ENCODE peak calls at places on chromosomes 5 and 9, in eight cellular contexts. J is psoas muscle, P is uterus, W is GM23248, U is left ventricle myocardium inferior, G is fibroblast of lung, T is body of pancreas, Z is Peyer's patch. R is an unnamed sample.

GRCh38 chr5:90546216-90546837 is 12.3 kb upstream of the ADGRV1 start:
- DNase-seq in T (no peak), U (no peak), P (no peak), Z (no peak), G (no peak), J (no peak), W (peak; percentile 28), R (no peak)

GRCh38 chr5:172952034-172952511 is 7.2 kb upstream of the RPL26L1 start:
- DNase-seq in J (no peak), Z (no peak), U (no peak), T (no peak), P (no peak), G (no peak), W (peak; percentile 73), R (no peak)

GRCh38 chr9:91714020-91714721 is 235.9 kb downstream of the ROR2 start:
- DNase-seq in Z (peak; percentile 74), J (peak; percentile 51), U (peak; percentile 45), G (peak; percentile 79), P (peak; percentile 79), T (peak; percentile 78), W (peak; percentile 73), R (peak; percentile 95)

GRCh38 chr5:127858116-127858784 is 155.1 kb downstream of the CCDC192 start:
- DNase-seq in Z (no peak), W (no peak), P (no peak), J (no peak), G (no peak), T (no peak), U (no peak), R (peak; percentile 16)

GRCh38 chr5:128358826-128359225 is 179.2 kb downstream of the FBN2 start:
- DNase-seq in T (no peak), J (no peak), W (peak; percentile 43), Z (no peak), U (no peak), G (peak; percentile 29), P (no peak), R (no peak)

GRCh38 chr9:78397045-78397843 is 100.3 kb downstream of the PSAT1 start:
- DNase-seq in W (no peak), T (no peak), U (no peak), Z (no peak), P (no peak), J (no peak), G (no peak), R (no peak)

GRCh38 chr9:22129134-22129533 is 120.0 kb upstream of the CDKN2B start:
- DNase-seq in P (no peak), U (no peak), W (peak; percentile 35), Z (no peak), J (no peak), T (no peak), G (no peak), R (no peak)

GRCh38 chr5:160438316-160439204 is 16.9 kb downstream of the PTTG1 start:
- DNase-seq in P (peak; percentile 23), U (no peak), J (no peak), G (peak; percentile 72), W (peak; percentile 76), Z (peak; percentile 79), T (peak; percentile 38), R (no peak)

GRCh38 chr9:113622600-113623400 is 159.3 kb downstream of the RGS3 start:
- DNase-seq in T (peak; percentile 33), P (no peak), J (no peak), Z (peak; percentile 34), W (peak; percentile 92), U (no peak), G (peak; percentile 71), R (no peak)

GRCh38 chr5:172878585-172879433 is 44.8 kb downstream of the ERGIC1 start:
- DNase-seq in P (peak; percentile 38), J (peak; percentile 55), Z (no peak), U (no peak), W (peak; percentile 90), T (no peak), G (no peak), R (no peak)

GRCh38 chr9:108663381-108663876 is 192.4 kb downstream of the ACTL7B start:
- DNase-seq in W (peak; percentile 72), Z (no peak), P (no peak), J (no peak), T (no peak), U (no peak), G (no peak), R (no peak)

GRCh38 chr5:62260510-62260909 is 45.5 kb upstream of the KIF2A start:
- DNase-seq in P (no peak), T (no peak), U (no peak), G (no peak), W (peak; percentile 2), Z (no peak), J (no peak), R (no peak)

GRCh38 chr5:57171818-57172465 is 1.9 kb upstream of the GPBP1 start:
- DNase-seq in P (no peak), J (no peak), Z (peak; percentile 63), G (peak; percentile 20), T (no peak), U (no peak), W (no peak), R (no peak)

GRCh38 chr5:181052928-181053759 is 13.1 kb downstream of the BTNL9 start:
- DNase-seq in W (peak; percentile 21), G (no peak), Z (no peak), U (no peak), T (peak; percentile 26), P (no peak), J (no peak), R (no peak)

GRCh38 chr5:154227090-154227489 is 36.6 kb downstream of the GALNT10 start:
- DNase-seq in Z (no peak), T (no peak), J (no peak), U (no peak), P (no peak), G (no peak), W (no peak), R (no peak)

GRCh38 chr5:154220625-154221024 is 30.1 kb downstream of the GALNT10 start:
- DNase-seq in U (no peak), T (no peak), Z (no peak), G (peak; percentile 55), P (no peak), J (no peak), W (peak; percentile 89), R (no peak)

GRCh38 chr5:154221371-154221896 is 30.9 kb downstream of the GALNT10 start:
- DNase-seq in Z (peak; percentile 72), P (no peak), W (peak; percentile 90), G (peak; percentile 74), J (peak; percentile 25), U (no peak), T (no peak), R (peak; percentile 32)

GRCh38 chr5:154222414-154222813 is 31.9 kb downstream of the GALNT10 start:
- DNase-seq in G (no peak), T (no peak), Z (no peak), U (no peak), J (no peak), W (no peak), P (no peak), R (no peak)

GRCh38 chr5:154223320-154223719 is 32.8 kb downstream of the GALNT10 start:
- DNase-seq in G (no peak), J (no peak), U (no peak), T (no peak), Z (no peak), W (no peak), P (no peak), R (no peak)
- H3K27ac ChIP-seq in G (no peak overlapping the region), J (no peak overlapping the region), U (no peak overlapping the region), T (no peak overlapping the region), Z (no peak overlapping the region), W (peak overlapping the region; percentile 93), P (no peak overlapping the region), R (no peak overlapping the region)

GRCh38 chr5:72692273-72692672 is 124.2 kb upstream of the TNPO1 start:
- DNase-seq in U (no peak), W (peak; percentile 61), J (no peak), G (peak; percentile 72), Z (no peak), T (no peak), P (no peak), R (no peak)
- H3K9me3 ChIP-seq in U (no peaks in the 10 kb centered on the region), W (no peaks in the 10 kb centered on the region), J (no peaks in the 10 kb centered on the region), G (no peaks in the 10 kb centered on the region), Z (no peaks in the 10 kb centered on the region), T (no peaks in the 10 kb centered on the region), P (no peaks in the 10 kb centered on the region), R (no peaks in the 10 kb centered on the region)

GRCh38 chr5:124451721-124452383 is 294.6 kb downstream of the ZNF608 start:
- DNase-seq in U (no peak), J (no peak), T (no peak), Z (no peak), W (no peak), G (no peak), P (no peak), R (no peak)
- H3K27ac ChIP-seq in U (no peak overlapping the region), J (no peak overlapping the region), T (no peak overlapping the region), Z (no peak overlapping the region), W (no peak overlapping the region), G (no peak overlapping the region), P (no peak overlapping the region), R (peak overlapping the region; percentile 60)

DNA sequence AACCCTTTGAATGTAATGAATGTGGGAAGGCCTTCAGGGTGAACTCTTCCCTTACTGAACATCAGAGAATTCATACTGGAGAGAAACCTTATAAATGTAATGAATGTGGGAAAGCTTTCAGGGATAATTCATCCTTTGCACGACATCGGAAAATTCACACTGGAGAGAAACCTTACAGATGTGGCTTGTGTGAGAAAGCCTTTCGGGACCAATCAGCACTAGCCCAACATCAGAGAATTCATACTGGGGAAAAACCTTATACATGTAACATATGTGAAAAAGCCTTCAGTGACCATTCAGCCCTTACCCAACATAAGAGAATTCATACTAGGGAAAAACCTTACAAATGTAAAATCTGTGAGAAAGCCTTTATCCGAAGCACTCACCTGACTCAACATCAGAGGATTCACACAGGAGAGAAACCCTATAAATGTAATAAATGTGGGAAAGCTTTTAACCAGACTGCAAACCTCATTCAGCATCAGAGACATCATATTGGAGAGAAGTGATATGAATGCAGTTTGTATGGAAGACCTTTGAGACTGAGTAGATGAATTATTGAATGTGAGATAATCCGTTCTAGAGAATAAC is 24.6 kb downstream of the ZNF454 start:
- DNase-seq in G (no peak), W (no peak), Z (no peak), P (no peak), J (no peak), T (no peak), U (no peak), R (no peak)
- H3K9me3 ChIP-seq in G (no peaks in the 10 kb centered on the region), W (no peaks in the 10 kb centered on the region), Z (peaks cover 88% of the 10 kb centered on the region), P (peaks cover 84% of the 10 kb centered on the region), J (peaks cover 80% of the 10 kb centered on the region), T (no peaks in the 10 kb centered on the region), U (peaks cover 100% of the 10 kb centered on the region), R (peaks cover 30% of the 10 kb centered on the region)

DNA sequence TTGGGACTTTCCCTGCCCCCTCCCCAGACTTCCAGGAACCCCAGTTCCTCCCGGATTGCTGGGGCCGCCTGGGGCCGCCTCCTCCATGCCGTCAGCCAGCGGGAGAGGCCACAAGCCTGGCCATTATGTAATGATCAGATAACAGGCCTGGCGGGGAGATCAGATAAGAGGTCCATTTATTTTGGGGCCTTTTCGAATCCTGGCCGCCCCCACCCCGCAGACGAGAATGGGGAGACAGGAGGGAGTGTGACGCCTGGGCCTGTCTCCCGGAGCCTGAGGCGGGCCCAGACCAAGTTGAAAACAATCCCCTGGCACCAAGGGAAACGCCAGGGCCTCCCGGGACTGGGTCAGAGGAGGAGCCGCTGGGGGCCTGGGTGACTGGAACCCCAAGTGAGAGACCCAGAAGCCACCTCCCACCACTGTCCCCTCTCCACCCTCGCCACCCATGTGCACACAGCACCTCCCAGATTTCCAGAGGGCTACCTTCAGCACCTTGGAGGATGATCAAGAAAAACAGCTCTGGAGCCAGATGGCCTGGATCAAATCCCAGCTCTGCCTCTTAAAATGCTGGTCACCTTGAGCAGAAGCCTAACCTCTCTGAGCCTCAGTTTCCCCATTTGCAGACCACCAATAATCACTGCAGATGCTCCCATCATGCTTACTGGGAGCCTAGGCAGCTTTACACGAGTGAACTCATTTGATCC is 7.9 kb downstream of the ENG start:
- DNase-seq in P (peak; percentile 52), W (no peak), T (no peak), G (no peak), U (peak; percentile 58), J (peak; percentile 48), Z (no peak), R (peak; percentile 80)
- H3K27ac ChIP-seq in P (peak overlapping the region; percentile 89), W (peak overlapping the region; percentile 51), T (peak overlapping the region; percentile 53), G (peak overlapping the region; percentile 69), U (peak overlapping the region; percentile 97), J (peak overlapping the region; percentile 62), Z (peak overlapping the region; percentile 57), R (peak overlapping the region; percentile 89)

R was measured in right cardiac atrium.